ENCODE peak calls at places on chromosomes 13 and 19, in eight cellular contexts. One of them, this sample, is unnamed.

GRCh38 chr13:109479991-109480696 is 306.2 kb downstream of the IRS2 start:
- DNase-seq in amygdala: no peak
- DNase-seq in Calu3: no peak
- DNase-seq in endothelial cell: no peak
- DNase-seq in NCI-H1436: no peak
- DNase-seq in NCI-H510A treated with DMSO at 0.1 percent for 48 hours: no peak
- DNase-seq in neural crest cell: no peak
- DNase-seq in activated naive CD8-positive, alpha-beta T cell treated with anti-CD3 and anti-CD28 coated beads, Interleukin-2, amount 50 U/mL, for 24 hours: no peak
- DNase-seq in this sample: no peak

GRCh38 chr19:27746691-27747380 is 1466.1 kb downstream of the UQCRFS1 start:
- DNase-seq in amygdala: no peak
- DNase-seq in Calu3: peak
- DNase-seq in endothelial cell: peak
- DNase-seq in NCI-H1436: no peak
- DNase-seq in NCI-H510A treated with DMSO at 0.1 percent for 48 hours: no peak
- DNase-seq in neural crest cell: peak
- DNase-seq in activated naive CD8-positive, alpha-beta T cell treated with anti-CD3 and anti-CD28 coated beads, Interleukin-2, amount 50 U/mL, for 24 hours: peak
- DNase-seq in this sample: peak

GRCh38 chr13:111875922-111876321 is 191.0 kb upstream of the SOX1 start:
- DNase-seq in amygdala: no peak
- DNase-seq in Calu3: no peak
- DNase-seq in endothelial cell: no peak
- DNase-seq in NCI-H1436: no peak
- DNase-seq in NCI-H510A treated with DMSO at 0.1 percent for 48 hours: no peak
- DNase-seq in neural crest cell: no peak
- DNase-seq in activated naive CD8-positive, alpha-beta T cell treated with anti-CD3 and anti-CD28 coated beads, Interleukin-2, amount 50 U/mL, for 24 hours: no peak
- DNase-seq in this sample: no peak

GRCh38 chr19:19775891-19776205 is 42.9 kb upstream of the ZNF14 start:
- DNase-seq in amygdala: no peak
- DNase-seq in Calu3: no peak
- DNase-seq in endothelial cell: no peak
- DNase-seq in NCI-H1436: no peak
- DNase-seq in NCI-H510A treated with DMSO at 0.1 percent for 48 hours: peak
- DNase-seq in neural crest cell: no peak
- DNase-seq in activated naive CD8-positive, alpha-beta T cell treated with anti-CD3 and anti-CD28 coated beads, Interleukin-2, amount 50 U/mL, for 24 hours: no peak
- DNase-seq in this sample: no peak

GRCh38 chr13:31151837-31152236 is 9.9 kb downstream of the HSPH1 start:
- DNase-seq in amygdala: no peak
- DNase-seq in Calu3: no peak
- DNase-seq in endothelial cell: no peak
- DNase-seq in NCI-H1436: no peak
- DNase-seq in NCI-H510A treated with DMSO at 0.1 percent for 48 hours: no peak
- DNase-seq in neural crest cell: no peak
- DNase-seq in activated naive CD8-positive, alpha-beta T cell treated with anti-CD3 and anti-CD28 coated beads, Interleukin-2, amount 50 U/mL, for 24 hours: no peak
- DNase-seq in this sample: no peak

GRCh38 chr19:35055715-35056179 is 14.2 kb downstream of the HPN start:
- DNase-seq in amygdala: no peak
- DNase-seq in Calu3: peak
- DNase-seq in endothelial cell: no peak
- DNase-seq in NCI-H1436: no peak
- DNase-seq in NCI-H510A treated with DMSO at 0.1 percent for 48 hours: no peak
- DNase-seq in neural crest cell: no peak
- DNase-seq in activated naive CD8-positive, alpha-beta T cell treated with anti-CD3 and anti-CD28 coated beads, Interleukin-2, amount 50 U/mL, for 24 hours: no peak
- DNase-seq in this sample: peak

GRCh38 chr19:40089462-40089861 is 1.3 kb downstream of the ZNF780A start:
- DNase-seq in amygdala: no peak
- DNase-seq in Calu3: peak
- DNase-seq in endothelial cell: no peak
- DNase-seq in NCI-H1436: no peak
- DNase-seq in NCI-H510A treated with DMSO at 0.1 percent for 48 hours: no peak
- DNase-seq in neural crest cell: no peak
- DNase-seq in activated naive CD8-positive, alpha-beta T cell treated with anti-CD3 and anti-CD28 coated beads, Interleukin-2, amount 50 U/mL, for 24 hours: no peak
- DNase-seq in this sample: peak

GRCh38 chr19:7556696-7557315 is 21.3 kb downstream of the PNPLA6 start:
- DNase-seq in amygdala: no peak
- DNase-seq in Calu3: no peak
- DNase-seq in endothelial cell: no peak
- DNase-seq in NCI-H1436: no peak
- DNase-seq in NCI-H510A treated with DMSO at 0.1 percent for 48 hours: no peak
- DNase-seq in neural crest cell: no peak
- DNase-seq in activated naive CD8-positive, alpha-beta T cell treated with anti-CD3 and anti-CD28 coated beads, Interleukin-2, amount 50 U/mL, for 24 hours: no peak
- DNase-seq in this sample: no peak

GRCh38 chr19:47124937-47125668 is 5.5 kb upstream of the SAE1 start:
- DNase-seq in amygdala: no peak
- DNase-seq in Calu3: peak
- DNase-seq in endothelial cell: no peak
- DNase-seq in NCI-H1436: peak
- DNase-seq in NCI-H510A treated with DMSO at 0.1 percent for 48 hours: peak
- DNase-seq in neural crest cell: peak
- DNase-seq in activated naive CD8-positive, alpha-beta T cell treated with anti-CD3 and anti-CD28 coated beads, Interleukin-2, amount 50 U/mL, for 24 hours: no peak
- DNase-seq in this sample: peak

GRCh38 chr19:10817291-10818038 is 18.5 kb downstream of the TMED1 start:
- DNase-seq in amygdala: no peak
- DNase-seq in Calu3: no peak
- DNase-seq in endothelial cell: no peak
- DNase-seq in NCI-H1436: no peak
- DNase-seq in NCI-H510A treated with DMSO at 0.1 percent for 48 hours: no peak
- DNase-seq in neural crest cell: no peak
- DNase-seq in activated naive CD8-positive, alpha-beta T cell treated with anti-CD3 and anti-CD28 coated beads, Interleukin-2, amount 50 U/mL, for 24 hours: no peak
- DNase-seq in this sample: no peak

GRCh38 chr13:52665325-52665724 is 12.7 kb downstream of the SUGT1 start:
- DNase-seq in amygdala: no peak
- DNase-seq in Calu3: no peak
- DNase-seq in endothelial cell: no peak
- DNase-seq in NCI-H1436: no peak
- DNase-seq in NCI-H510A treated with DMSO at 0.1 percent for 48 hours: no peak
- DNase-seq in neural crest cell: no peak
- DNase-seq in activated naive CD8-positive, alpha-beta T cell treated with anti-CD3 and anti-CD28 coated beads, Interleukin-2, amount 50 U/mL, for 24 hours: no peak
- DNase-seq in this sample: peak

GRCh38 chr19:30001301-30001700 is 59.3 kb downstream of the URI1 start:
- DNase-seq in amygdala: no peak
- DNase-seq in Calu3: no peak
- DNase-seq in endothelial cell: no peak
- DNase-seq in NCI-H1436: no peak
- DNase-seq in NCI-H510A treated with DMSO at 0.1 percent for 48 hours: no peak
- DNase-seq in neural crest cell: no peak
- DNase-seq in activated naive CD8-positive, alpha-beta T cell treated with anti-CD3 and anti-CD28 coated beads, Interleukin-2, amount 50 U/mL, for 24 hours: no peak
- DNase-seq in this sample: no peak